ENCODE peak calls at places on chromosome 3, in five cellular contexts. One of them, this sample, is unnamed.

GRCh38 chr3:42829083-42829627 is 19.9 kb downstream of the ACKR2 start:
- DNase-seq in PC-3: peak; percentile 98
- DNase-seq in fibroblast of lung: no peak
- DNase-seq in HepG2: peak; percentile 95
- DNase-seq in A549: no peak
- DNase-seq in this sample: peak; percentile 71

GRCh38 chr3:102444101-102444500 is 9.3 kb downstream of the ZPLD1 start:
- DNase-seq in A549: no peak
- DNase-seq in HepG2: no peak
- DNase-seq in fibroblast of lung: peak; percentile 45
- DNase-seq in PC-3: no peak
- DNase-seq in this sample: no peak

GRCh38 chr3:149258298-149258697 is 36.7 kb upstream of the CP start:
- DNase-seq in HepG2: no peak
- DNase-seq in fibroblast of lung: no peak
- DNase-seq in PC-3: no peak
- DNase-seq in A549: no peak
- DNase-seq in this sample: no peak

GRCh38 chr3:34782876-34783275 is 856.4 kb upstream of the ARPP21 start:
- DNase-seq in A549: no peak
- DNase-seq in PC-3: no peak
- DNase-seq in fibroblast of lung: no peak
- DNase-seq in HepG2: no peak
- DNase-seq in this sample: no peak

GRCh38 chr3:16647668-16648067 is 42.4 kb upstream of the DAZL start:
- DNase-seq in fibroblast of lung: no peak
- DNase-seq in PC-3: no peak
- DNase-seq in A549: no peak
- DNase-seq in HepG2: no peak
- DNase-seq in this sample: no peak

GRCh38 chr3:100535610-100535943 is 43.2 kb downstream of the TMEM45A start:
- DNase-seq in PC-3: peak; percentile 21
- DNase-seq in HepG2: no peak
- DNase-seq in fibroblast of lung: no peak
- DNase-seq in A549: no peak
- DNase-seq in this sample: no peak

GRCh38 chr3:105449393-105449792 is 82.7 kb downstream of the ALCAM start:
- DNase-seq in HepG2: no peak
- DNase-seq in PC-3: no peak
- DNase-seq in fibroblast of lung: no peak
- DNase-seq in A549: no peak
- DNase-seq in this sample: no peak

GRCh38 chr3:66479532-66479947 is 21.3 kb downstream of the LRIG1 start:
- DNase-seq in A549: no peak
- DNase-seq in PC-3: no peak
- DNase-seq in fibroblast of lung: no peak
- DNase-seq in HepG2: no peak
- DNase-seq in this sample: no peak

GRCh38 chr3:183298708-183299153 is 45.7 kb downstream of the B3GNT5 start:
- DNase-seq in HepG2: no peak
- DNase-seq in A549: no peak
- DNase-seq in PC-3: peak; percentile 50
- DNase-seq in fibroblast of lung: peak; percentile 94
- DNase-seq in this sample: peak; percentile 68

GRCh38 chr3:197942956-197943556 is 6.9 kb upstream of the RPL35A start:
- DNase-seq in HepG2: no peak
- DNase-seq in A549: no peak
- DNase-seq in PC-3: peak; percentile 73
- DNase-seq in fibroblast of lung: peak; percentile 36
- DNase-seq in this sample: peak; percentile 40

GRCh38 chr3:112803472-112803871 is 43.2 kb downstream of the CD200R1L start:
- DNase-seq in PC-3: no peak
- DNase-seq in A549: no peak
- DNase-seq in HepG2: no peak
- DNase-seq in fibroblast of lung: no peak
- DNase-seq in this sample: no peak

GRCh38 chr3:14555835-14556234 is 15.7 kb upstream of the GRIP2 start:
- DNase-seq in HepG2: no peak
- DNase-seq in PC-3: no peak
- DNase-seq in A549: no peak
- DNase-seq in fibroblast of lung: no peak
- DNase-seq in this sample: peak; percentile 44

GRCh38 chr3:28835751-28836150 is 445.1 kb upstream of the RBMS3 start:
- DNase-seq in A549: no peak
- DNase-seq in fibroblast of lung: peak; percentile 20
- DNase-seq in PC-3: peak; percentile 47
- DNase-seq in HepG2: no peak
- DNase-seq in this sample: no peak

GRCh38 chr3:100221159-100221558 is 39.6 kb upstream of the TBC1D23 start:
- DNase-seq in HepG2: no peak
- DNase-seq in A549: no peak
- DNase-seq in fibroblast of lung: no peak
- DNase-seq in PC-3: no peak
- DNase-seq in this sample: no peak

GRCh38 chr3:131551761-131552160 is 49.0 kb upstream of the MRPL3 start:
- DNase-seq in PC-3: no peak
- DNase-seq in fibroblast of lung: no peak
- DNase-seq in HepG2: no peak
- DNase-seq in A549: no peak
- DNase-seq in this sample: no peak

GRCh38 chr3:38579146-38579545 is 70.3 kb downstream of the SCN5A start:
- DNase-seq in A549: no peak
- DNase-seq in PC-3: no peak
- DNase-seq in HepG2: peak; percentile 18
- DNase-seq in fibroblast of lung: peak; percentile 29
- DNase-seq in this sample: no peak

GRCh38 chr3:105594219-105594618 is 227.5 kb downstream of the ALCAM start:
- DNase-seq in fibroblast of lung: peak; percentile 68
- DNase-seq in A549: no peak
- DNase-seq in HepG2: no peak
- DNase-seq in PC-3: peak; percentile 64
- DNase-seq in this sample: no peak

GRCh38 chr3:126024049-126024854 is 55.3 kb downstream of the ROPN1B start:
- DNase-seq in PC-3: no peak
- DNase-seq in fibroblast of lung: no peak
- DNase-seq in A549: no peak
- DNase-seq in HepG2: no peak
- DNase-seq in this sample: no peak

GRCh38 chr3:178699810-178700209 is 163.6 kb downstream of the KCNMB2 start:
- DNase-seq in HepG2: no peak
- DNase-seq in A549: no peak
- DNase-seq in fibroblast of lung: peak; percentile 5
- DNase-seq in PC-3: no peak
- DNase-seq in this sample: no peak

GRCh38 chr3:108342829-108343478 is 46.6 kb downstream of the HHLA2 start:
- DNase-seq in fibroblast of lung: peak; percentile 84
- DNase-seq in HepG2: no peak
- DNase-seq in A549: no peak
- DNase-seq in PC-3: peak; percentile 80
- DNase-seq in this sample: no peak

GRCh38 chr3:58325525-58325992 is 7.1 kb upstream of the PXK start:
- DNase-seq in A549: no peak
- DNase-seq in HepG2: peak; percentile 60
- DNase-seq in PC-3: no peak
- DNase-seq in fibroblast of lung: no peak
- DNase-seq in this sample: no peak
- H3K4me2 ChIP-seq in A549: no peak overlapping the region
- H3K4me2 ChIP-seq in HepG2: peak overlapping the region; percentile 55
- H3K4me2 ChIP-seq in PC-3: no peak overlapping the region
- H3K4me2 ChIP-seq in fibroblast of lung: peak overlapping the region; percentile 3
- H3K4me2 ChIP-seq in this sample: no peak overlapping the region

DNA sequence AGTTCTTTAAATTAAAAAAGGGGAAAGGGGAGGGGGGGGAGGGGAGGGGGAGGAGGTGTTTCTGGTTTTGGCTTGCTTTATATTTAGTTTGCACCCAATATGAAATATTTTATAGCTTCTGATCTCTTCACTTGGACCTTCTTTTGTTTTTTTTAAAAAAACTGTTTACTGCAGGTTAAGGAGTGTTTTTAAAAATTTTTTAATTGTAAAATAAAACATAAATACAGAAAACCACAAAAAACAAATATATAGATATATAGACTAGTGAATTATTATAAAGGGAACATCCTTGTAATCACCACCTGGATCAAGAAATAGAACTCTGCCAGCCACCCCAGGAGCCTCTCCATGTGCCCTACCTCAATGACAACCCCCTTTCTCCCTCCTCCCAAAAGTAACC is 861 bp upstream of the MYLK start:
- DNase-seq in A549: no peak
- DNase-seq in HepG2: no peak
- DNase-seq in fibroblast of lung: no peak
- DNase-seq in PC-3: no peak
- DNase-seq in this sample: no peak
- H3K4me2 ChIP-seq in A549: peak overlapping the region; percentile 90
- H3K4me2 ChIP-seq in HepG2: no peak overlapping the region
- H3K4me2 ChIP-seq in fibroblast of lung: peak overlapping the region; percentile 77
- H3K4me2 ChIP-seq in PC-3: peak overlapping the region; percentile 94
- H3K4me2 ChIP-seq in this sample: peak overlapping the region; percentile 94

DNA sequence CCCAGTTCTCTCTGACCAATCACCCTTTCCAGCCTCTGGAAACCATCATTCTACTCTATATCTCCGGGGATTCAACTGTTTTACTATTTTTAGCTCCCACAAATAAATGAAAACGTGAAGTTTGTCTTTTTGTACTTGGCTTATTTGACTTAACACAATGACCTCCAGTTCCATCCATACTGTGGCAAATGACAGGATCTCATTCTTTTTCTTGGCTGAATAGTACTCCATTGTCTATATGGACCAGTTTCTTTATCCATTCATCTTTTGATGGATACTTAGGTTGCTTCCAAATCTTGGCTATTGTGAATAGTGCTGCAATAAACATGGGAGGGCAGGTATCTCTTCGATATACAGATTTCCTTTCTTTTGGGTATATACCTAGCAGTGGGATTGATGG is 34.1 kb downstream of the NRROS start:
- DNase-seq in HepG2: no peak
- DNase-seq in A549: no peak
- DNase-seq in PC-3: no peak
- DNase-seq in fibroblast of lung: no peak
- DNase-seq in this sample: no peak
- H3K4me2 ChIP-seq in HepG2: no peak overlapping the region
- H3K4me2 ChIP-seq in A549: no peak overlapping the region
- H3K4me2 ChIP-seq in PC-3: no peak overlapping the region
- H3K4me2 ChIP-seq in fibroblast of lung: no peak overlapping the region
- H3K4me2 ChIP-seq in this sample: no peak overlapping the region

GRCh38 chr3:9500108-9501050 is 53.2 kb downstream of the LHFPL4 start:
- DNase-seq in HepG2: peak; percentile 28
- DNase-seq in PC-3: peak; percentile 85
- DNase-seq in fibroblast of lung: peak; percentile 66
- DNase-seq in A549: peak; percentile 83
- DNase-seq in this sample: peak; percentile 85
- H3K4me2 ChIP-seq in HepG2: no peak overlapping the region
- H3K4me2 ChIP-seq in PC-3: peak overlapping the region; percentile 21
- H3K4me2 ChIP-seq in fibroblast of lung: peak overlapping the region; percentile 44
- H3K4me2 ChIP-seq in A549: peak overlapping the region; percentile 73
- H3K4me2 ChIP-seq in this sample: peak overlapping the region; percentile 66

GRCh38 chr3:75192065-75192658 is 472.0 kb upstream of the FRG2C start:
- DNase-seq in A549: peak; percentile 3
- DNase-seq in fibroblast of lung: peak; percentile 7
- DNase-seq in HepG2: peak; percentile 35
- DNase-seq in PC-3: peak; percentile 59
- DNase-seq in this sample: peak; percentile 65
- H3K4me2 ChIP-seq in A549: no peak overlapping the region
- H3K4me2 ChIP-seq in fibroblast of lung: no peak overlapping the region
- H3K4me2 ChIP-seq in HepG2: no peak overlapping the region
- H3K4me2 ChIP-seq in PC-3: no peak overlapping the region
- H3K4me2 ChIP-seq in this sample: no peak overlapping the region

GRCh38 chr3:52246264-52246620 is 683 bp downstream of the PPM1M start:
- DNase-seq in HepG2: no peak
- DNase-seq in PC-3: no peak
- DNase-seq in A549: no peak
- DNase-seq in fibroblast of lung: no peak
- DNase-seq in this sample: no peak

GRCh38 chr3:52245322-52246263 is at the start of gene PPM1M:
- DNase-seq in PC-3: peak; percentile 62
- DNase-seq in fibroblast of lung: peak; percentile 48
- DNase-seq in A549: peak; percentile 46
- DNase-seq in HepG2: no peak
- DNase-seq in this sample: peak; percentile 71

GRCh38 chr3:52246728-52247454 is 1.3 kb downstream of the PPM1M start:
- DNase-seq in fibroblast of lung: no peak
- DNase-seq in A549: no peak
- DNase-seq in HepG2: no peak
- DNase-seq in PC-3: no peak
- DNase-seq in this sample: no peak

GRCh38 chr3:52242039-52242438 is 3.1 kb upstream of the TWF2 start:
- DNase-seq in fibroblast of lung: no peak
- DNase-seq in A549: no peak
- DNase-seq in HepG2: no peak
- DNase-seq in PC-3: no peak
- DNase-seq in this sample: no peak

DNA sequence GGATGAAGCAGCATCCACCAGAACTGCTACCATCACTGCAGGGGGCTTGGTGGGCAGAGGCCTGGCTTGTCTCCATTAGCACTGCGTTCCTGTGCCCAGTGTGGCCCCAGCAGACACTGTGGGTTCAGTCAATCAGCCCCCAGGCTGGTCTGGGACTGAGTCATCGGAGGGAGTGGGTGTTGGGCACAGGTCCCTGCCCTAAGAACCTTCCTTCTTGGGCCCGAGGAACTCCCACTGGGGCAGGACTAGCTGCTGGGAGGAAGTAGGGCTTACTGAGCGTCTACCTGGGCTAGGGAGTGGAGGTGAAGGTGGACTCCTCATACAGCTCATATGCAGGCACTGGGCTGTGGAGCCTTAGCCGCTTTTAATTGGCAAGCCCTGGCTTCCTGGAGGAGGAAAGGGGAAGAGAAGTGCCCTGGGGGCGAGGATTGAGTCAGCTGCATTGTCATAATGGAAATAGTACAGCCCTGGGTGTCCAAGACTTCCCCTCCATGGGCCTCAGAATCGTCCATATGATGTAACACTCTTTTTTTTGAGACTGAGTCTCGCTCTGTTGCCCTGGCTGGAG is 1.4 kb upstream of the PPM1M start:
- DNase-seq in HepG2: no peak
- DNase-seq in A549: no peak
- DNase-seq in PC-3: peak; percentile 87
- DNase-seq in fibroblast of lung: peak; percentile 19
- DNase-seq in this sample: peak; percentile 10
- H3K4me2 ChIP-seq in HepG2: no peak overlapping the region
- H3K4me2 ChIP-seq in A549: no peak overlapping the region
- H3K4me2 ChIP-seq in PC-3: peak overlapping the region; percentile 87
- H3K4me2 ChIP-seq in fibroblast of lung: no peak overlapping the region
- H3K4me2 ChIP-seq in this sample: no peak overlapping the region

GRCh38 chr3:53198256-53198977 is 37.4 kb downstream of the PRKCD start:
- DNase-seq in A549: no peak
- DNase-seq in HepG2: no peak
- DNase-seq in PC-3: no peak
- DNase-seq in fibroblast of lung: no peak
- DNase-seq in this sample: no peak

GRCh38 chr3:53195602-53196574 is 34.9 kb downstream of the PRKCD start:
- DNase-seq in fibroblast of lung: peak; percentile 23
- DNase-seq in A549: peak; percentile 46
- DNase-seq in HepG2: no peak
- DNase-seq in PC-3: peak; percentile 65
- DNase-seq in this sample: peak; percentile 77

GRCh38 chr3:53195066-53195450 is 34.0 kb downstream of the PRKCD start:
- DNase-seq in HepG2: no peak
- DNase-seq in A549: no peak
- DNase-seq in fibroblast of lung: no peak
- DNase-seq in PC-3: no peak
- DNase-seq in this sample: no peak

GRCh38 chr3:53198996-53199395 is 38.0 kb downstream of the PRKCD start:
- DNase-seq in PC-3: no peak
- DNase-seq in A549: no peak
- DNase-seq in HepG2: no peak
- DNase-seq in fibroblast of lung: no peak
- DNase-seq in this sample: no peak

GRCh38 chr3:53196575-53197407 is 35.8 kb downstream of the PRKCD start:
- DNase-seq in fibroblast of lung: peak; percentile 62
- DNase-seq in A549: no peak
- DNase-seq in HepG2: peak; percentile 72
- DNase-seq in PC-3: peak; percentile 33
- DNase-seq in this sample: peak; percentile 47
- H3K4me2 ChIP-seq in fibroblast of lung: no peak overlapping the region
- H3K4me2 ChIP-seq in A549: peak overlapping the region; percentile 75
- H3K4me2 ChIP-seq in HepG2: peak overlapping the region; percentile 73
- H3K4me2 ChIP-seq in PC-3: no peak overlapping the region
- H3K4me2 ChIP-seq in this sample: no peak overlapping the region

This sample was measured in hepatocyte.